ENCODE peak calls at places on chromosomes 7 and 10, in seven cellular contexts. Z is GM23248, J is H9, R is AG04450, Q is left ventricle myocardium inferior, M is caudate nucleus, I is sigmoid colon. F is an unnamed sample.

GRCh38 chr7:38463277-38464224 is 167.6 kb downstream of the AMPH start:
- DNase-seq in Z (peak), R (peak), Q (peak), M (no peak), J (no peak), I (peak), F (no peak)

GRCh38 chr10:43294241-43294658 is 27.4 kb upstream of the RASGEF1A start:
- DNase-seq in Q (no peak), R (no peak), I (no peak), J (no peak), Z (no peak), M (no peak), F (no peak)

GRCh38 chr10:133400624-133401424 is 6.9 kb downstream of the MTG1 start:
- DNase-seq in I (peak), J (no peak), M (no peak), Q (no peak), R (no peak), Z (no peak), F (no peak)

GRCh38 chr10:48251525-48252353 is 22.8 kb downstream of the FRMPD2 start:
- DNase-seq in M (no peak), R (no peak), Q (no peak), J (no peak), Z (no peak), I (peak), F (peak)

GRCh38 chr10:89309646-89310045 is 7.8 kb downstream of the IFIT2 start:
- DNase-seq in J (no peak), M (no peak), Q (no peak), Z (no peak), I (no peak), R (no peak), F (no peak)

GRCh38 chr10:101072923-101073322 is 11.1 kb downstream of the KAZALD1 start:
- DNase-seq in Z (no peak), J (no peak), Q (no peak), R (no peak), I (no peak), M (no peak), F (no peak)

GRCh38 chr10:124680675-124681074 is 63.5 kb downstream of the FAM53B start:
- DNase-seq in R (no peak), I (peak), Q (peak), M (no peak), J (no peak), Z (peak), F (no peak)

GRCh38 chr10:124448696-124449169 is 1.1 kb downstream of the NKX1-2 start:
- DNase-seq in Q (no peak), I (no peak), M (no peak), Z (no peak), R (no peak), J (no peak), F (no peak)

GRCh38 chr10:29132821-29133156 is 156.1 kb upstream of the LYZL1 start:
- DNase-seq in R (no peak), J (no peak), I (no peak), M (no peak), Z (no peak), Q (peak), F (no peak)

GRCh38 chr7:37117261-37117660 is 331.4 kb downstream of the ELMO1 start:
- DNase-seq in J (peak), Z (no peak), R (no peak), Q (no peak), M (no peak), I (no peak), F (no peak)

GRCh38 chr7:68730871-68731403 is 867.3 kb upstream of the AUTS2 start:
- DNase-seq in M (no peak), Q (no peak), Z (no peak), J (no peak), R (no peak), I (no peak), F (no peak)
- H3K27ac ChIP-seq in M (no peak), Q (no peak), Z (no peak), J (no peak), R (no peak), I (no peak), F (no peak)

DNA sequence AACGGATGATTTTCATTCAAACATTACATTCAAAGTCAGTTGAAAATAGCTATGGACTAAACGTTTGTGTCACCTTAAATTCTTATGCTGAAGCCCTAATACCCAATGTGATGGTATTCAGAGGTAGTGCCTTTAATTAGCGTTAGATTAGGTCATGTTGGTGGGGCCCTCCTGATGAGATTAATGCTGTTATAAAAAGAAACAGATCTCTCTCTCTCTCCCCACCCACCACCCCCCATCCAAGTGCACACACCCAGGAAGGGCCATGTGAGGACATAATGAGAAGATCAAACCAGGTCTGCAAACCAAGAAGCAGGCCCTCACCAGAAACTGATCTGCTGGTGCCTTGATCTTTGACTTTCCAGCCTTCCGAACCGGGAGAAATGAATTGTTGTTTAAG is 44.2 kb downstream of the ZNF438 start:
- DNase-seq in M (no peak), Q (no peak), J (no peak), I (no peak), R (no peak), Z (no peak), F (no peak)
- H3K27ac ChIP-seq in M (no peak), Q (peak), J (no peak), I (no peak), R (no peak), Z (no peak), F (no peak)

GRCh38 chr7:101803203-101804086 is 14.0 kb upstream of the CUX1 start:
- DNase-seq in M (no peak), R (no peak), J (no peak), Z (no peak), Q (no peak), I (no peak), F (no peak)
- H3K27ac ChIP-seq in M (no peak), R (no peak), J (no peak), Z (no peak), Q (no peak), I (no peak), F (no peak)

GRCh38 chr7:69932034-69932628 is 333.9 kb downstream of the AUTS2 start:
- DNase-seq in J (no peak), Z (peak), M (peak), Q (no peak), R (peak), I (no peak), F (no peak)

GRCh38 chr7:69927461-69927860 is 329.2 kb downstream of the AUTS2 start:
- DNase-seq in I (no peak), Z (no peak), Q (no peak), J (no peak), M (no peak), R (no peak), F (no peak)

GRCh38 chr7:69934475-69934903 is 336.2 kb downstream of the AUTS2 start:
- DNase-seq in M (peak), Z (no peak), I (no peak), R (no peak), Q (no peak), J (no peak), F (no peak)

GRCh38 chr7:69929622-69930021 is 331.3 kb downstream of the AUTS2 start:
- DNase-seq in R (no peak), J (no peak), M (no peak), I (no peak), Z (no peak), Q (no peak), F (no peak)

GRCh38 chr7:69928609-69929008 is 330.3 kb downstream of the AUTS2 start:
- DNase-seq in M (no peak), Q (no peak), Z (no peak), R (no peak), J (no peak), I (no peak), F (no peak)
- H3K27ac ChIP-seq in M (no peak), Q (no peak), Z (no peak), R (no peak), J (no peak), I (no peak), F (no peak)

DNA sequence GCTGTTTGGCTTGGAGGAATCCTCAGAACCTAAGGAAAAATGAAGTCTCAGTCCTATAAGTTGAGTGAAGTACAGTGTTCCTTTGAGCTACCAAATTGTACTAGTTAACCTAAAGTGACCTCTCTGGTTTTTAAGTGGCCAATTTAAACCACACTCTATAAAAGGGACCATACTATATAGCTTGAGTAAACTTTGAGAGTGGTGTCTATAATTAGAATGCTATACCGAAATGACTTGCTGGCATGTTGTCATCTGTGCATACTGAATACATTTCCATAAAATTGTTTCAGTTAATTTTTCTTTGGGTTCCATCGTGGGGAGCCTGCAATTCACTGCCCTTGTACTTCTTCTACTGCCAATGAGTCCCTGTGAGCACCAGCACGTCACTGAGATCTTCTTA is 151.1 kb downstream of the DKK1 start:
- DNase-seq in I (no peak), Z (no peak), Q (no peak), J (no peak), R (no peak), M (no peak), F (no peak)
- H3K27ac ChIP-seq in I (no peak), Z (no peak), Q (no peak), J (no peak), R (no peak), M (no peak), F (peak)

GRCh38 chr10:62268399-62269076 is at the start of gene RTKN2:
- DNase-seq in I (peak), Q (peak), Z (peak), R (peak), M (peak), J (peak), F (peak)
- H3K27ac ChIP-seq in I (no peak), Q (no peak), Z (no peak), R (no peak), M (no peak), J (no peak), F (peak)

DNA sequence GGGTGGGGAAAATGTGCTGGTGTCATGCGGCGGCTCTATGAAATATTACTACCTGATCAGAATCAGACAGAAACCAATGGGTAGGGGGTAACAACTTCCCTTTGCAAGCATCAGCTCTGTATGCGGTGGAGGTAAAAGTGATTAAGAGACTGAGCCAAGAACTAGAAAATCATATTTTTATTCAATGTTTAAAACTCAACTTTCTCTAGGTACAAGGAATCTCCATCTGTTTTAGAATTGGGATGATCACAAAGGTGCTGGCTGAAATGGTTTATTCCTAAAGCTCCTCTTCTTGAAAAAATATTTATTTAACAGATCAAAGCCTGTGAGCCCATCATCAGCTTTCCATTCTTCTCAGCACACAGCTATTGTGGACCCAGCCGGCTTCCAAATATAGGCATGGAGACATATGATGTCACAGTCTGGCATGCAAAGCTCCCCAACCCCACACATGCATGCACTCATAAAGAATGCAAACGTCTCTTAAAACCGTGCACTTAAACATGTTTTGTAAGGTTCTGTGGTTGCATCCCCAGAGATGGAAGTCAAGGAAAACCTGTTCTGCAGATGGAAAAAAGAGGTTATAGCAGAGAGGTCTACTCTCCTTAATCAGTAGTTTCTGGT is 126.0 kb downstream of the SKIDA1 start:
- DNase-seq in I (no peak), R (peak), M (no peak), Z (peak), Q (no peak), J (no peak), F (peak)
- H3K27ac ChIP-seq in I (no peak), R (peak), M (no peak), Z (no peak), Q (no peak), J (no peak), F (peak)

GRCh38 chr10:60978287-60979115 is 34.5 kb upstream of the RHOBTB1 start:
- DNase-seq in R (no peak), I (no peak), M (no peak), Z (peak), Q (no peak), J (no peak), F (no peak)
- H3K27ac ChIP-seq in R (no peak), I (no peak), M (peak), Z (no peak), Q (no peak), J (no peak), F (no peak)

DNA sequence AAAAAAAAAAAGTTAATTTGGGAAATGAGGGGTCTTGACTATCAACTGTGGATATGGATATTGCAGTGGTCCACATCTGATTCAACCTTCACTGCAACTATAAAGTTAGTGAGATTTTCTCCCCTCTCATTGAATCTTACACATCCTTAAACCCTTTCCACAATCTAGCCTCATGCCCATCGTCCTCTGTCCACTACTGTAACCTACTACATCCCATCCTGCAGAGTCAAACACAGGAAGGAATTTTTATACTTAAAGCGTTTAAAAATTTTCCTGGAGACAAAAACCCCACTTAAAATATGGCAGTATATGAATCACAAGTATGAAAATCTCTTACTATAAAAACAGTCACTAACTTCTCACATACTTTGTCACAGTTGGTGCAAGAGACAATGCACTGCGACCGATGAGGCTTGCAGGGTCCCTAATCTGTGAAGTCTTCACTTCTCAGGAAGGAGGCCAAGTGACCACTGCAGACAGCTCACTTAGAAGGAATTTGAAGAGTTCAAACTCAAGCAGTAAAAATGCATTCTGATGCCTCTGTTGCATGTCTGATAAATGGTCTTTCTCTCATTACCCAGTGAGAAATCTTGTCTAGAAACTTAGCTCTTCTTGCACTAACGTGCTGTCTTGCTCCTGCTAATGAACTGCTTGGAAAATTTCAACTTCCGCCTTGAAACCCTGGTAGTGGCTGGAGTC is 50.3 kb upstream of the ST8SIA6 start:
- DNase-seq in R (peak), M (no peak), Q (no peak), I (no peak), J (no peak), Z (peak), F (no peak)
- H3K27ac ChIP-seq in R (peak), M (no peak), Q (no peak), I (no peak), J (no peak), Z (peak), F (no peak)

GRCh38 chr7:103637080-103637479 is 191.1 kb upstream of the SLC26A5 start:
- DNase-seq in Q (no peak), R (peak), J (no peak), I (no peak), Z (peak), M (no peak), F (peak)
- H3K27ac ChIP-seq in Q (no peak), R (no peak), J (no peak), I (no peak), Z (peak), M (no peak), F (peak)

F was measured in epithelial cell of prostate.